ENCODE peak calls at places on chromosomes 5 and 9, in five cellular contexts. Y is astrocyte, F is IMR-90, E is fibroblast of mammary gland, N is WERI-Rb-1. A is an unnamed sample.

GRCh38 chr5:137199201-137199600 is 299.9 kb downstream of the SPOCK1 start:
- DNase-seq in Y (peak), N (no peak), E (no peak), F (peak), A (no peak)

GRCh38 chr9:78856781-78857180 is 559.9 kb downstream of the PSAT1 start:
- DNase-seq in E (no peak), Y (no peak), F (no peak), N (no peak), A (no peak)

GRCh38 chr5:128436825-128437224 is 101.2 kb downstream of the FBN2 start:
- DNase-seq in F (peak), Y (peak), E (peak), N (no peak), A (no peak)

GRCh38 chr5:54324651-54325271 is 14.4 kb upstream of the ARL15 start:
- DNase-seq in N (no peak), F (no peak), E (no peak), Y (no peak), A (no peak)

GRCh38 chr9:108133101-108133500 is 643.5 kb upstream of the KLF4 start:
- DNase-seq in Y (no peak), F (no peak), N (no peak), E (no peak), A (no peak)

GRCh38 chr5:40879163-40879942 is 29.9 kb upstream of the C7 start:
- DNase-seq in N (no peak), F (peak), Y (peak), E (peak), A (no peak)

GRCh38 chr5:32279786-32280185 is 33.0 kb downstream of the MTMR12 start:
- DNase-seq in Y (no peak), F (no peak), N (no peak), E (no peak), A (no peak)

GRCh38 chr9:109704546-109704945 is 75.5 kb upstream of the PALM2AKAP2 start:
- DNase-seq in N (no peak), Y (no peak), E (no peak), F (no peak), A (no peak)

GRCh38 chr5:82336566-82337351 is 58.6 kb upstream of the RPS23 start:
- DNase-seq in Y (no peak), F (no peak), N (no peak), E (no peak), A (no peak)

GRCh38 chr9:110936719-110937452 is 101.4 kb downstream of the LPAR1 start:
- DNase-seq in N (no peak), F (peak), Y (peak), E (peak), A (no peak)

GRCh38 chr5:112923148-112923917 is 1.3 kb upstream of the REEP5 start:
- DNase-seq in F (no peak), Y (no peak), N (no peak), E (no peak), A (no peak)

GRCh38 chr9:108163321-108164005 is 673.9 kb upstream of the KLF4 start:
- DNase-seq in E (peak), Y (peak), N (no peak), F (peak), A (no peak)

GRCh38 chr9:95570150-95570549 is 53.4 kb upstream of the PTCH1 start:
- DNase-seq in N (no peak), E (peak), F (peak), Y (peak), A (no peak)

GRCh38 chr5:16863380-16864007 is 72.6 kb downstream of the MYO10 start:
- DNase-seq in N (no peak), E (no peak), F (no peak), Y (no peak), A (no peak)

GRCh38 chr5:176441921-176442323 is 6.3 kb upstream of the FAF2 start:
- DNase-seq in E (peak), F (peak), N (peak), Y (no peak), A (no peak)

GRCh38 chr9:121398374-121398773 is 28.3 kb upstream of the STOM start:
- DNase-seq in F (peak), Y (peak), N (no peak), E (peak), A (no peak)

GRCh38 chr9:17958363-17958762 is 379.5 kb downstream of the SH3GL2 start:
- DNase-seq in E (no peak), N (no peak), Y (no peak), F (no peak), A (no peak)

GRCh38 chr5:124746252-124746915 is at the start of gene ZNF608:
- DNase-seq in N (peak), Y (peak), F (peak), E (peak), A (no peak)

GRCh38 chr9:121577201-121577600 is 74.2 kb upstream of the DAB2IP start:
- DNase-seq in Y (no peak), F (no peak), N (peak), E (no peak), A (no peak)

GRCh38 chr5:8840237-8840636 is 705.6 kb downstream of the SEMA5A start:
- DNase-seq in F (no peak), E (no peak), N (no peak), Y (no peak), A (no peak)

DNA sequence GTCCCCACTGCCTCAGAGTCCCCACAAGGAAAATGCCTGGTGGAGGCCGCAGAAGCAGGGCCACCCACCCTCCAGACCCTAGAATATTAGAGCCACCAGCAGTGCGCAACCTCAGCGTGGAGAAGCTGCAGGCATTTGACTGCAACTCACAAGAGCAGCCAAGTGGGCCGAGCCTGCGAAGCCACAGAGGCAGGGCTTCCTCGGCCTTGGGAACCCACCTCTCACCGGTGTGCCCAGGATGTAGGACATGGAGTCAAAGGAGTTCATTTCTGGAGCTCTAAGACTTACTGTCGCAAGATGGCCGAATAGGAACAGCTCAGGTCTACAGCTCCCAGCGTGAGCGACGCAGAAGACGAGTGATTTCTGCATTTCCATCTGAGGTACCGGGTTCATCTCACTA is 397.9 kb upstream of the PIK3R1 start:
- DNase-seq in F (no peak), E (no peak), Y (no peak), N (no peak), A (no peak)
- TF ChIP-seq CTCF in F (no peak), E (no peak), Y (no peak), N (no peak), A (no peak)

DNA sequence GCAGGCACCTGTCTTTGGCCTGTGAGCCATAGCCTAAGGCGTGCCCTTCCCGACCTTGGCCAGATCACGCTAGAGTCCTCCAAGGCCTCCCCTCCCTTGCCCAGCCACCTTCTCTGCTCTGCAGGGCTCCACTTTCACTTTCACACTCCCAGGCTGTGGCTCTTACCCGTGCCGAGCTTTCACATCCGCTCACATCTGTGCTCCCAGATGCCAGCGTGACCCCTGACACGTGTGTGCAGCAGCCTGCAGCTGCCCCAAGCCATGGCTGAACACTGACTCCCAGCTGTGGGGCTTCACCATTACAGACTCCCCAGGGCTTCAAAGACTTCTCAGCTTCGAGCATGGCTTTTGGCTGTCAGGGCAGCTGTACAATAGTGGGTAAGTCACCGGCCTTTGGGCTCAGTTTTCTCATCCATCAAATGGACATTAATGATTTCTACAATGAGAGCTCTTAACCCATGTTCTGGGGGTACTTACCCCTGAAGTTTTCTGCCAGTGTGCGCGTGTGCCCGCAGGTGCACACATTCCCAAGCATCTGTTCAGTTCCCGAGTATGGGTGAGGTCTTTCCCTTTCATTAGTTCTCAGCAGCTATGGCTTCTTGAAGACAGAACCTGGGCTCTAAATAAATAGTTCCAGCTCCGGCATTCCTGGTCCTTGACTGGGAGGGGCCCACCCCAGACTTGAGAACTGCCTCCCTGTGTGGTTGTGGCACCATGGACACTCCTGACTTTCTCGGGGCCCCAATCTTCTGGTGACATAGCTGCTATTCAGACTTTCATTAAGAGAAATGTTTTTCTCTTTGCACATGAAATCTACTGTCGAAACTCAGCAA is 118.6 kb downstream of the RGS3 start:
- DNase-seq in Y (no peak), F (peak), N (no peak), E (peak), A (no peak)
- TF ChIP-seq CTCF in Y (no peak), F (peak), N (no peak), E (no peak), A (no peak)

GRCh38 chr9:88580961-88581360 is 46.0 kb downstream of the NXNL2 start:
- DNase-seq in E (no peak), Y (peak), F (peak), N (no peak), A (no peak)

GRCh38 chr9:88586452-88586851 is 51.5 kb downstream of the NXNL2 start:
- DNase-seq in F (no peak), E (peak), N (no peak), Y (peak), A (no peak)

GRCh38 chr9:88587182-88587581 is 52.2 kb downstream of the NXNL2 start:
- DNase-seq in F (no peak), N (no peak), Y (no peak), E (peak), A (no peak)

GRCh38 chr9:88587885-88588628 is 53.1 kb downstream of the NXNL2 start:
- DNase-seq in E (peak), Y (no peak), N (no peak), F (peak), A (no peak)

GRCh38 chr9:88583901-88584596 is 49.1 kb downstream of the NXNL2 start:
- DNase-seq in Y (peak), F (peak), E (peak), N (peak), A (no peak)
- TF ChIP-seq CTCF in Y (no peak), F (peak), E (no peak), N (no peak), A (no peak)

GRCh38 chr5:56818409-56819026 is 3.2 kb downstream of the MAP3K1 start:
- DNase-seq in Y (no peak), N (no peak), E (peak), F (peak), A (no peak)
- TF ChIP-seq CTCF in Y (peak), N (no peak), E (peak), F (peak), A (no peak)

GRCh38 chr5:26024774-26025173 is 1013.6 kb downstream of the CDH9 start:
- DNase-seq in N (peak), F (no peak), Y (no peak), E (no peak), A (no peak)
- TF ChIP-seq CTCF in N (peak), F (no peak), Y (no peak), E (no peak), A (no peak)

DNA sequence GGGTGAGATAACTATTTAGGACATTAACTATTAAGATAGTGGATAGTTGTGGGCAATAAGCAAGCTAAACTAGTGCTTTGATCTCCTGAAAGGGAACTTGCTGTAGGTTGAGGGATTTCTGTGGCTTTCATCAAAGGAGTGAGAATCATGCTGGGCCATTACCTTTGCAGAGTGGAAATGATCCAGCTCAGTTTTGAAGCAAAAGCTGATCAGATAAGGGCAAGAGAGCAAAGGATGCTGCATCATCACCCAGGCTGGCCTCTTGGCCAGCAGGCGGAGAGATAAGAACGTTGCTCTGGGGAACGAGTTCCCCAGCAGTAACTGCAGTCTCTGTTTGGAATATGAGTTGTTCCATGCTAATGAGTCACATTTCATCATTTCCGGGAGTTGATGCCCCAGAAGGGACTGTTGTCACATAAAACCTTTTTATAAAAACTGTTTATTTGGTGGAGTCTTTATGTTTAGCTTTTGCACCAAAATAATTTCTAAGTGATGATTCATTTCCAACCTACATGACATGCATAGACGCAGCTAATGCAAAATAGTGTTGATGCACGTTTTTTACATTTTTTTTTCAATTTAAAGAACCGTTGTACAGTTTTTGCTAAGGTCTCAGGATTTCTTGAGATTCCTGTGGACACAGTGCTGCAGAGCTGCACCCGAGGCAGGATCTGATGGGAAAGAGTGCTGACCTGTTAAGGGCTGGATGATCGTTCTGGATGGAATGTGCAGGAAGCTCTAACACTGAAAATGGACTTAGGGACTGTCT is 99.3 kb downstream of the ACTBL2 start:
- DNase-seq in N (no peak), E (peak), F (peak), Y (peak), A (no peak)
- TF ChIP-seq CTCF in N (no peak), E (peak), F (peak), Y (peak), A (no peak)

DNA sequence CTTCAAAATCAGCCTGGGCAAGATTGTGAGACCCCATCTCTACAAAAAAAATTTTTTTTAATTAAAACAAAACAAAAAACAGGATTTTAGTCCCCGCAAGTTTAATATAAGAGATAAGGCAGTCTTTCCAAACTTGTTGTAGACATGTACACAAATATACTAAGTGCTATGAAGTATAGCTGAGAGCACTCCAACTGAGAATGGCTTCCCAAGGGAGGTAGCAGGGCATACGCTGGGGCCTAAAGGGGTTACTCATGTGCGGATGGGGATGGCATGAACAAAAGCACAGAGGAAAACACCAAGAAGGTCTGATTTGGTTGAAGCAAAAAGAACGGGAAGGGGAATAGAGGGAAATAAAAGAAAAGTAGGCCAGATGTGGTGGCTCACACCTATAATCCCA is 21.1 kb downstream of the SAR1B start:
- DNase-seq in N (no peak), F (no peak), Y (no peak), E (no peak), A (no peak)
- TF ChIP-seq CTCF in N (no peak), F (no peak), Y (no peak), E (no peak), A (no peak)